ENCODE peak calls at places on chromosomes 16 and 17, in ten cellular contexts. G, T, R, X, V, L, B, M, S and Z are unnamed samples.

GRCh38 chr17:51014129-51014528 is 106.5 kb downstream of the SPAG9 start:
- DNase-seq in T (no peak), R (no peak), B (no peak), X (no peak), V (no peak), M (no peak), L (no peak), S (no peak), G (no peak), Z (no peak)

GRCh38 chr16:7294020-7294419 is 38.6 kb upstream of the RBFOX1 start:
- DNase-seq in G (no peak), T (no peak), B (no peak), M (no peak), X (no peak), S (no peak), R (no peak), L (no peak), V (no peak), Z (no peak)

GRCh38 chr17:77345260-77345910 is 204.6 kb downstream of the SEC14L1 start:
- DNase-seq in T (no peak), G (no peak), B (no peak), R (no peak), L (peak), X (no peak), V (no peak), S (no peak), M (no peak), Z (peak)

GRCh38 chr17:47889734-47890529 is 6.1 kb upstream of the SP2 start:
- DNase-seq in G (peak), X (peak), S (peak), T (peak), L (peak), M (peak), R (peak), V (peak), B (peak), Z (peak)

GRCh38 chr17:79626156-79626890 is 15.5 kb upstream of the RBFOX3 start:
- DNase-seq in L (no peak), X (no peak), B (no peak), V (peak), T (peak), S (no peak), G (no peak), M (no peak), R (no peak), Z (peak)

GRCh38 chr16:84585886-84586285 is 32.0 kb downstream of the COTL1 start:
- DNase-seq in R (no peak), M (no peak), X (no peak), T (peak), B (peak), V (peak), S (no peak), L (no peak), G (no peak), Z (no peak)

GRCh38 chr17:40095356-40095943 is 4.9 kb downstream of the NR1D1 start:
- DNase-seq in L (peak), G (no peak), X (no peak), S (no peak), T (no peak), R (no peak), B (no peak), M (no peak), V (no peak), Z (no peak)

GRCh38 chr17:57675988-57676387 is 69.1 kb downstream of the CCDC182 start:
- DNase-seq in V (peak), R (no peak), T (no peak), X (peak), M (no peak), L (no peak), S (no peak), B (no peak), G (no peak), Z (peak)

GRCh38 chr16:62545039-62545438 is 508.8 kb upstream of the CDH8 start:
- DNase-seq in G (no peak), S (no peak), V (no peak), R (no peak), T (peak), B (no peak), M (no peak), X (no peak), L (no peak), Z (no peak)